ENCODE peak calls at places on chromosomes 16 and 17, in five cellular contexts. C, Q, H, A and R are unnamed samples.

GRCh38 chr16:84600343-84601229 is 17.3 kb downstream of the COTL1 start:
- DNase-seq in H (no peak), C (no peak), A (no peak), Q (no peak), R (peak; percentile 44)

GRCh38 chr16:46812781-46813555 is 18.0 kb downstream of the C16orf87 start:
- DNase-seq in C (no peak), Q (no peak), H (no peak), A (no peak), R (no peak)

GRCh38 chr17:18981642-18982424 is 22.7 kb downstream of the FAM83G start:
- DNase-seq in A (peak; percentile 84), H (no peak), Q (no peak), C (peak; percentile 76), R (no peak)

GRCh38 chr16:25628766-25629165 is 63.0 kb upstream of the HS3ST4 start:
- DNase-seq in A (no peak), Q (no peak), H (no peak), C (no peak), R (no peak)

GRCh38 chr17:416293-417206 is 63.9 kb upstream of the RPH3AL start:
- DNase-seq in Q (no peak), C (no peak), A (no peak), H (no peak), R (no peak)

GRCh38 chr17:40910441-40910841 is 25.4 kb upstream of the KRT20 start:
- DNase-seq in Q (no peak), C (no peak), A (no peak), H (no peak), R (no peak)

GRCh38 chr16:31709181-31709580 is 164.4 kb upstream of the ZNF267 start:
- DNase-seq in Q (no peak), C (no peak), H (no peak), A (no peak), R (no peak)

GRCh38 chr17:55356440-55357328 is 65.0 kb downstream of the MMD start:
- DNase-seq in H (peak; percentile 29), C (peak; percentile 86), A (peak; percentile 53), Q (no peak), R (peak; percentile 77)

GRCh38 chr17:29760279-29760721 is 137.6 kb upstream of the CORO6 start:
- DNase-seq in Q (no peak), C (no peak), H (no peak), A (no peak), R (no peak)

GRCh38 chr16:27976990-27977389 is 86.5 kb downstream of the GSG1L start:
- DNase-seq in Q (no peak), H (no peak), C (no peak), A (no peak), R (no peak)

GRCh38 chr16:30349695-30350094 is 5.4 kb downstream of the CD2BP2 start:
- DNase-seq in C (no peak), A (no peak), H (no peak), Q (no peak), R (no peak)

DNA sequence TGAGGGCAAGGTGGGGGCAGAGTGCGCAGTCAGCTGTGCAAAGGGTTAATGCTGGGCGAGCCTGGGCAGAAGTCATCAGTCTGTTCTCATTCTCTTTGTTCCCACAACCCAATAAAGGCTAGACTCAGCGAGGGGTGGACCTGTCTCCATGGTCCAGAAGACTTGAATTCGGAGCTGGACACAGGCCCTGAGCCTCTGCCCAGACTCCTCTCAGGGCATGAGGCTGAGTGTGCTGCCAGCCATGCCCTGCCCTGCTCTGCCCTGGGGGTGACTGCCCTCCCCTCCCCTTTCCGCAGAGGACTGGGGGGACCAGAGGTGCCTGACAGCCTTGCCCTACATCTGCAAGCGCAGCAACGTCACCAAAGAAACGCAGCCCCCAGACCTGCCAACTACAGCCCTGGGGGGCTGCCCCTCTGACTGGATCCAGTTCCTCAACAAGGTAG is 54.5 kb downstream of the MRC2 start:
- DNase-seq in H (no peak), C (no peak), A (no peak), Q (no peak), R (no peak)
- TF ChIP-seq POLR2A in H (no peak), C (no peak), A (no peak), Q (no peak), R (no peak)

GRCh38 chr17:38535886-38536285 is 69.9 kb downstream of the SRCIN1 start:
- DNase-seq in Q (no peak), C (no peak), H (no peak), A (no peak), R (no peak)
- TF ChIP-seq POLR2A in Q (no peak), C (no peak), H (no peak), A (no peak), R (no peak)

GRCh38 chr16:12546918-12547607 is 256.6 kb downstream of the CPPED1 start:
- DNase-seq in A (no peak), H (no peak), Q (no peak), C (no peak), R (no peak)

GRCh38 chr16:12547608-12547922 is 256.1 kb downstream of the CPPED1 start:
- DNase-seq in C (no peak), A (no peak), H (no peak), Q (no peak), R (no peak)

GRCh38 chr16:12545292-12545610 is 258.4 kb downstream of the CPPED1 start:
- DNase-seq in Q (no peak), A (no peak), H (no peak), C (no peak), R (no peak)

GRCh38 chr16:12544477-12545291 is 259.0 kb downstream of the CPPED1 start:
- DNase-seq in Q (no peak), H (no peak), C (no peak), A (no peak), R (no peak)

DNA sequence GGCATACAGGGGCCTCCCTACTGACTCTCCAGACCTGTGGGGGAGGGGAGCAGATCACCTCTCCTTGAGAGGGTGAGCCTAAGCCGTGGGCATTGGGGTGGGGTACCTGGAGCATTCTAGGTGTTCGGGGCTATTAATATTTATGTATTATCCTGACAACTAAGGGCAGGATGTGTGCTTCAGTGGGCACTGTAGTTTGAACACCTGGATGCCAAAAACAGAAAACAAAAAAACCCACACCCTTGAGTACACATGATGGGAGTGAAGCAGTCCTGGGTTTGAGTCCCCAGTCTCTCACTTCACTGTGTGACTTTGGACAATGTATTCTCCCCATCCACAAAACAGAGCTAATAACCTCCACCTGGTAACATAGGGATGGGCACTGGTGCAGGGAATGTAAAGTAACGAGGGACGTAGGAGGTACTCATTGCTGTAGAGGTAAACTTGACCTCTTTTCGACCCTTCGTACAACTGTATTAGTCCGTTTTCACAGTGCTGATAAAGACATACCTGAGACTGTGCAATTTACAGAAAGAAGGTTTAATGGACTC is 257.8 kb downstream of the CPPED1 start:
- DNase-seq in C (no peak), Q (no peak), H (no peak), A (no peak), R (no peak)
- TF ChIP-seq POLR2A in C (no peak), Q (no peak), H (peak; percentile 75), A (no peak), R (no peak)

GRCh38 chr16:1978476-1979120 is 2.7 kb downstream of the NOXO1 start:
- DNase-seq in A (no peak), Q (no peak), C (no peak), H (no peak), R (no peak)

GRCh38 chr16:1977875-1978268 is 3.4 kb downstream of the NOXO1 start:
- DNase-seq in H (no peak), Q (no peak), C (no peak), A (no peak), R (no peak)

GRCh38 chr16:1980770-1981087 is 540 bp downstream of the NOXO1 start:
- DNase-seq in A (no peak), Q (no peak), C (no peak), H (no peak), R (no peak)

GRCh38 chr16:1980026-1980769 is 1.1 kb downstream of the NOXO1 start:
- DNase-seq in Q (no peak), H (no peak), A (no peak), C (no peak), R (no peak)

GRCh38 chr16:1979271-1980025 is 1.8 kb downstream of the NOXO1 start:
- DNase-seq in Q (no peak), A (no peak), C (no peak), H (no peak), R (no peak)
- TF ChIP-seq POLR2A in Q (peak; percentile 60), A (no peak), C (no peak), H (no peak), R (no peak)

GRCh38 chr17:82011617-82012481 is 10.8 kb downstream of the CENPX start:
- DNase-seq in C (no peak), Q (no peak), A (no peak), H (no peak), R (no peak)
- TF ChIP-seq POLR2A in C (no peak), Q (no peak), A (no peak), H (no peak), R (no peak)

GRCh38 chr16:56729736-56730662 is at the start of gene NUP93:
- DNase-seq in Q (peak; percentile 59), A (peak; percentile 91), C (peak; percentile 92), H (peak; percentile 87), R (peak; percentile 94)
- TF ChIP-seq POLR2A in Q (peak; percentile 64), A (peak; percentile 84), C (peak; percentile 86), H (peak; percentile 84), R (peak; percentile 84)

GRCh38 chr17:6756425-6757012 is 673 bp downstream of the XAF1 start:
- DNase-seq in A (no peak), H (no peak), Q (no peak), C (no peak), R (no peak)
- TF ChIP-seq POLR2A in A (no peak), H (no peak), Q (no peak), C (no peak), R (no peak)

GRCh38 chr17:17830740-17831207 is 6.0 kb downstream of the SREBF1 start:
- DNase-seq in Q (no peak), C (no peak), H (no peak), A (no peak), R (no peak)
- TF ChIP-seq POLR2A in Q (no peak), C (no peak), H (no peak), A (no peak), R (no peak)

DNA sequence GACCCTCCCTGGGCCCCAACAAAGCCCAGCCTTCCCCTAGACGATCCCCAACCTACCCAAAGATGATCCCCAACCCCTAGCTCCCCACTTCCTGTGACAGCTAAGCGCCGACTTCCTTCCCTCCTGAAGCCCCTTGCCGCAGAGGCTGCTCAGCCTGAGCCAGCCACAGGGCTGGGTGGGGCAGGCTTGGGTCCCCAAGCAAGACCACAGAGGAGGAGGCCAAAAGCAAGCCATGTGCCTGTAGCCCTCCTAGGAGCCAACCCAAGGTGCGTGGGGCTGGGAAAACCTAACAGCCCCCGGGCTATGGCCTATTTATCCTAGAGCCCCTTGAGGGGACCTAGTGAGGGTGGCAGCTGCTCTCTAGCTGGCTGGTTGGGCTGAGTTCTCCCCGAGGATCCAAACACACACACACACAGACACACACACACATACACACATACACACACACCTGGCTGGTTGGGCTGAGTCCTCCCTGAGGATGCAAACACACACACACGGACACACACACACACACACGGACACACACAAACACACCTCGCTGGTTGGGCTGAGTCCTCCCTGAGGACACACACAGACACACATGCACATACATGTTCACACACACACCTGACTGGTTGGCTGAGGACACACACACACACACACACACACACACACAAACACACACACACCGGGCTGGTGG is 4.8 kb downstream of the ARRB2 start:
- DNase-seq in C (no peak), H (no peak), A (no peak), Q (no peak), R (no peak)
- TF ChIP-seq POLR2A in C (no peak), H (no peak), A (no peak), Q (no peak), R (no peak)